ENCODE peak calls at places on chromosomes 16 and 17, in six cellular contexts. T, G, S, J, F and K are unnamed samples.

GRCh38 chr17:7383742-7384488 is 3.0 kb downstream of the TNK1 start:
- DNase-seq in T (peak), G (no peak), S (peak), J (no peak), F (no peak), K (peak)

GRCh38 chr16:14399397-14400284 is 230.4 kb downstream of the PARN start:
- DNase-seq in T (no peak), G (no peak), S (no peak), J (peak), F (peak), K (no peak)

GRCh38 chr17:80374039-80374731 is 40.8 kb upstream of the ENDOV start:
- DNase-seq in T (no peak), G (no peak), S (no peak), J (no peak), F (no peak), K (no peak)

GRCh38 chr16:58428621-58429557 is 36.6 kb downstream of the GINS3 start:
- DNase-seq in T (no peak), G (no peak), S (no peak), J (no peak), F (no peak), K (no peak)

GRCh38 chr17:78471635-78472034 is 93.2 kb downstream of the PGS1 start:
- DNase-seq in T (no peak), G (no peak), S (no peak), J (no peak), F (no peak), K (no peak)

GRCh38 chr16:2603165-2604015 is 65.6 kb downstream of the PDPK1 start:
- DNase-seq in T (peak), G (peak), S (peak), J (peak), F (peak), K (peak)

GRCh38 chr16:11742041-11742535 is 569 bp downstream of the TXNDC11 start:
- DNase-seq in T (peak), G (peak), S (peak), J (peak), F (no peak), K (peak)

GRCh38 chr16:77834600-77834963 is 46.2 kb downstream of the VAT1L start:
- DNase-seq in T (no peak), G (no peak), S (no peak), J (no peak), F (no peak), K (no peak)

GRCh38 chr17:74542727-74543383 is 3.1 kb downstream of the CD300C start:
- DNase-seq in T (no peak), G (no peak), S (no peak), J (no peak), F (no peak), K (no peak)

GRCh38 chr16:15492091-15492740 is 57.8 kb downstream of the BMERB1 start:
- DNase-seq in T (no peak), G (no peak), S (no peak), J (no peak), F (no peak), K (no peak)

GRCh38 chr17:37360632-37361031 is 15.2 kb upstream of the C17orf78 start:
- DNase-seq in T (no peak), G (no peak), S (no peak), J (no peak), F (no peak), K (no peak)

GRCh38 chr16:89795676-89796075 is 20.8 kb downstream of the FANCA start:
- DNase-seq in T (no peak), G (no peak), S (no peak), J (no peak), F (no peak), K (no peak)

GRCh38 chr16:55480228-55480655 is 1.2 kb downstream of the MMP2 start:
- DNase-seq in T (no peak), G (no peak), S (peak), J (no peak), F (no peak), K (no peak)

GRCh38 chr17:77990301-77990700 is 31.8 kb downstream of the TNRC6C start:
- DNase-seq in T (no peak), G (no peak), S (no peak), J (no peak), F (no peak), K (no peak)

GRCh38 chr16:22126037-22126558 is 33.8 kb downstream of the VWA3A start:
- DNase-seq in T (no peak), G (no peak), S (no peak), J (no peak), F (no peak), K (no peak)

GRCh38 chr16:85718682-85719081 is 29.9 kb upstream of the GINS2 start:
- DNase-seq in T (no peak), G (peak), S (peak), J (peak), F (no peak), K (no peak)

GRCh38 chr17:19308398-19308797 is 54.1 kb downstream of the B9D1 start:
- DNase-seq in T (no peak), G (no peak), S (no peak), J (no peak), F (no peak), K (no peak)

GRCh38 chr17:80892900-80893603 is 98.6 kb upstream of the CHMP6 start:
- DNase-seq in T (no peak), G (no peak), S (no peak), J (no peak), F (no peak), K (no peak)

GRCh38 chr16:55263271-55264250 is 60.4 kb upstream of the IRX6 start:
- DNase-seq in T (no peak), G (no peak), S (no peak), J (no peak), F (no peak), K (no peak)

GRCh38 chr17:69501591-69502468 is 87.3 kb downstream of the MAP2K6 start:
- DNase-seq in T (no peak), G (no peak), S (no peak), J (peak), F (no peak), K (no peak)

DNA sequence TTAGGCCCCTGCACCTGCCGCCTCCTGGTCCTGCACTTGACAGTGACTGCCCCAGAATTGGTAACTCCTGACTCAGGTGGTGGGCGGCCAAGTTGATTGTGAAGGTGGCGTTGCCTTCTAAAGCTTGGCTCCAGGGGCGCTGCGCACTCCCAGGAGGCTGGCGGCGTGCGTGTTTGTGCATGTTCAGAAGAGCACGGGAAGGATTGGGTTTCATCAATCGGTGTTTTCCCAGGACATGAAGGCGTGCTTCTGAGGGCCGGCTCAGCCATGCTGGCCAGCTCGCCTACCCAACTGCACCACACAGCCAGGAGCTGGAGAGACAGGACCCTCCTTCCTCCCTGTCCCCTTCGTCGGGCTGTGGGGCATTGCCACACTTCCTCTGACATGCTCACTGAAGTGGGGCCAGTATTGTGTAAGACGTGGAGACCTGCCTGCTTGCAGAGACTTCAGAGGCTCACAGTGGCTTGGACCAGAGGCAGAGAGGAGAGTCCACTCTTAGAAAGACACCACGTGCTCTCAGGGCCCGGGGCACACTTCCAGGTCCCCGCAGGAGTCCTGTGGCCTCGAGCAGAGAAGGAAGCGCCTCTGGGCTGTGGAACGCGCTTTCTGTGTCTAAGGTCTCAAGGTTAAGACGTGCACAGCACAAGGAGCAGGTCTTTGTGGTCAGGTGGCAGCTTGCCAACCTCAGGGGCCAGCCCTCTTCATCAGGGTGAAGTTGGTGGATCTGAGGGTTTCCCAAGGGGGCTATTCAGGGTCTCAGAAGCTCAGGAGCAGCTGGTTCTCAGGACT is 2.8 kb downstream of the RAB40C start:
- DNase-seq in T (no peak), G (no peak), S (no peak), J (peak), F (no peak), K (no peak)
- TF ChIP-seq POLR2AphosphoS5 in T (no peak), G (no peak), S (no peak), J (no peak), F (no peak), K (no peak)

DNA sequence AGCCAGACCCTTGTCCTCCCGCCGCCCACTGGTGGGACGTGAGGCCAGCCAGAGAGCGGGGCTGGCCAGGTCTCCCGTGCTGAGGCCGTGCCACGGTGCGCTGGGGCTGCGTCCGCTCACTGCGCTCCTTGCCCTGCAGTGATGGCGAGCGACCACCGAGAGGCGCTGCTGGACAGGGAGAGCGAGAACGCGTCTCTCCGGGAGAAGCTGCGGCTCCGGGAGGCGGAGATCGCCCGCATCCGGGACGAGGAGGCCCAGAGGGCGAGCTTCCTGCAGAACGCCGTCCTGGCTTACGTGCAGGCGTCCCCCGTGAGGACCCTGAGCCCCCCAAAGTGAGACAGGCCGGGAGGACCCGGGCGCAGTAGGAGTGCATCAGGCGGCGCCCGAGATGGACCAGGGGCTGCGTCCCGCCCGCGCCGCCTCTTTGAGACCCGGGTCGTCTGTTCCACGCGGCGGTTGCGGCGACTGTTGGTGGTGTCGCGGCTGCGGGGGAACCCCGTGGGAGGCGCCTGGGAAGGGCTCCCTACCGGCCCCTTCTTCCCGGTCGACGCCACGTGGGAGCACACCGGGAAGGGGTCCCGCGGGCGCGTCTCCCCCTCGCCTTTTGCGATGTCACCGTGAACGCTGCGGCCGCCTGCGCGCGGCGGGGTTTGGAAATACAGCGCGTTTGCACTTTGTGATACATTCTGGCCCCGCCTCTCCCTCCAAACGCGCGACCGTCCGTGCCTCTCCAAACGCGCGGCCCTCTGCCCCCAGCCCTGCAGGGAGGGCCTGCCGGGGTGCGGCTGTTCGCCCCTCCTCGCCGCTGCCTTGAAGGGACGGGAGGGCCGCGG is 792 bp upstream of the RAC3 start:
- DNase-seq in T (peak), G (peak), S (peak), J (no peak), F (no peak), K (peak)
- TF ChIP-seq POLR2A in T (no peak), G (peak), S (peak), J (no peak), F (no peak), K (no peak)

GRCh38 chr16:67868290-67868689 is 4.6 kb upstream of the EDC4 start:
- DNase-seq in T (no peak), G (no peak), S (no peak), J (no peak), F (no peak), K (no peak)

GRCh38 chr16:67861877-67862276 is 11.0 kb upstream of the EDC4 start:
- DNase-seq in T (no peak), G (no peak), S (no peak), J (no peak), F (no peak), K (no peak)

GRCh38 chr16:67862623-67863583 is 9.9 kb upstream of the EDC4 start:
- DNase-seq in T (no peak), G (no peak), S (no peak), J (no peak), F (no peak), K (no peak)

GRCh38 chr16:67864594-67864993 is 8.3 kb upstream of the EDC4 start:
- DNase-seq in T (no peak), G (no peak), S (no peak), J (no peak), F (no peak), K (no peak)

DNA sequence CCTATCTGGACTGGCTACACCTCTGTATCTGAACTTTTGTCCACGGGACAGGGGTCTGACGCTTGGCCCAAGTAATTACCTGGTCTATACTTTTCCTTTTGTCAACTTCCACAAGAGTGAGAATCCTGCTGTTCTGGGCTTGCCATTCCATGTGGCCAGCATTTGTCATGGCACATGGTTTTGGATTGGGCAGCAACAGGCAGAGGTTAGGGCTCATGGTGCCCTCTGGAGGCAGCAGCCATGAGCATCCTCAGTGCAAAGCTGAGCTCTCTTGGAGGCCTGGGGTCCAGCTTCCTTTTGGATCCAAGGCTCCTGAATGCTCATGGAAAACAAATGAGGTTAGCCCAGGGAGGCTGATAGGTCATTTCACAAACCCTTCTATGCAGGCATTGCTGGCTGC is 7.5 kb upstream of the EDC4 start:
- DNase-seq in T (no peak), G (no peak), S (no peak), J (peak), F (no peak), K (no peak)
- TF ChIP-seq TAF1 in T (no peak), G (no peak), S (no peak), J (no peak), F (no peak), K (no peak)

GRCh38 chr16:1164975-1165374 is 12.1 kb downstream of the CACNA1H start:
- DNase-seq in T (no peak), G (no peak), S (no peak), J (no peak), F (no peak), K (no peak)
- TF ChIP-seq POLR2AphosphoS5 in T (no peak), G (no peak), S (no peak), J (no peak), F (no peak), K (no peak)

DNA sequence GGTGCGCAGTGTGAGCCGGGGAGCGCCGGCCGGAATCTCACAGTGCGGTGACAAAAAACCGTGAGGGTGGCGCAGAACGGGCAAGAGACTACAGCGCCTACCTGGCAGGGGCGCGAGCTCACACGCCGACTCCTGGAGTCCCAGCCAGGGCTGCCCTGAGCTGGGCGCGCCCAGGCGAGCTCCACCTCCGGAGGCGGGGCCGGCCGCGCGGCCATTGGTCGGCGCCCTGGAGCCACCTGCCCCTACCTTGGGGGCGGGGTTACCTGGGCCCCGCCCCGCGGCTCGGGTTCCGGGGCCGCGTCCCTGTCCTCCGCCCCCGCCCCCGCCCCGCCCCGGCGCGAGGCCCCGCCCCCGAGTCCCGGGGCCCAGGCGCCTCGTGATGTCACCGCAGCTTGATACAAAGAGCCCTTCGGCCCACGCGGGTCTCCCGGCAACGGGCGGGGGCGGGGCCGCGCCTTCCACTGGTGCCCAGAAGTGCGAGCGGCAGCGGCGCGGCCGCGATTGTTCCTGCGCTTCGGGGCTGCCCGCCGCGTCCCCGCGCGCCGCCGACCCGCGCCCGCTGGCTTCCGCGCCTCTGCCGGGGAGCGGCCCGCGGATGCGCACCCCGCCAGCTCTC is 96.3 kb downstream of the RAB11FIP4 start:
- DNase-seq in T (peak), G (peak), S (peak), J (peak), F (no peak), K (peak)
- TF ChIP-seq POLR2A in T (no peak), G (peak), S (peak), J (peak), F (peak), K (no peak)

DNA sequence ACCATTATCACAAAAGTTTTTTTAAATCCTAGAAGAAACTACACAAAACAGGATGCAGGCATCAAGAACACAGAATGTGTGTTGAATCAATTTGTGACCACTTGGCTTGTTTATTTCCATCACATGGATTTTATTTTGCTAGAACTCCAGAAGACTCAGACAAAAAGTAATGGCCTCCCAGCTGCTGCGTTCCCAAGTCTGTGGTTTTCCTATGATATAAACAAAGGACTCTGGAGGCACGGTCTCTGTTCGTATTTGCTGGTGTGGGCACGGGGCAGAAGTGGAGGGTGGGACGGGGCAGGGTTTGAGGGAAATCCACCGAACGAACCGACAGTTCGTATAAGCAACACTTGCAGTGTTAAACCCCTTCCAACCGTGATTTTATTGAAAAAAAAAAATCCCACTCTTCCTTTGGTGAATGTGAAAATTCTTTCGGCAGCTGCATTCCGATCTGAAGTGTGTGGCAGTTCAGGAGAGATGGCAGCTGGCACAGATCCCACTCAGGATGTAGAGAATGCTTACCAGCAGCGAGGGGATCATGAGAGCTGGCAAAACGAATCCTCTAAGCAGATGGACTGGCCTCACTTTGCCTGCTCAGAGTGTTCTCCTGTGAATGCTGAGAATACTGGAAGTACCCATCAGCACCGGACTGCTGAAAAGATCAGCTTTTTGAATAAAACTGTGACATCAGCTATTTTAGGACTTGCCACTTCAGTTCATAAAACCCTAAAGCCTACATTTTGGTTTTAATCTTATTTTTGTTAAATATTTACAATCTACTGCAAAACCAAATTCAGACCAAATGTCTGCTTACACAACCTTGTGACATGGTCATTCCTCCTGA is 165.2 kb downstream of the VPS53 start:
- DNase-seq in T (no peak), G (no peak), S (no peak), J (no peak), F (no peak), K (no peak)
- TF ChIP-seq TAF1 in T (no peak), G (no peak), S (no peak), J (no peak), F (no peak), K (no peak)